ENCODE peak calls at places on chromosomes 12 and 14, in six cellular contexts. One of them, this sample, is unnamed.

GRCh38 chr12:62466596-62467411 is at the start of gene MON2:
- DNase-seq in prostate gland: peak; percentile 85
- DNase-seq in IMR-90: peak; percentile 78
- DNase-seq in lower leg skin: peak; percentile 96
- DNase-seq in spleen: peak; percentile 98
- DNase-seq in tibial artery: peak; percentile 88
- DNase-seq in this sample: peak; percentile 94

GRCh38 chr12:96219700-96220206 is 25.6 kb downstream of the ELK3 start:
- DNase-seq in IMR-90: peak; percentile 98
- DNase-seq in prostate gland: no peak
- DNase-seq in spleen: no peak
- DNase-seq in tibial artery: no peak
- DNase-seq in lower leg skin: no peak
- DNase-seq in this sample: peak; percentile 59

GRCh38 chr12:104695453-104696148 is 238.9 kb downstream of the CHST11 start:
- DNase-seq in IMR-90: peak; percentile 93
- DNase-seq in prostate gland: no peak
- DNase-seq in lower leg skin: no peak
- DNase-seq in tibial artery: peak; percentile 43
- DNase-seq in spleen: no peak
- DNase-seq in this sample: peak; percentile 86

GRCh38 chr12:5244513-5244972 is 187.4 kb upstream of the NTF3 start:
- DNase-seq in tibial artery: no peak
- DNase-seq in IMR-90: no peak
- DNase-seq in spleen: no peak
- DNase-seq in prostate gland: peak; percentile 15
- DNase-seq in lower leg skin: no peak
- DNase-seq in this sample: no peak

GRCh38 chr14:67566908-67567307 is 33.2 kb downstream of the PIGH start:
- DNase-seq in tibial artery: no peak
- DNase-seq in spleen: peak; percentile 33
- DNase-seq in lower leg skin: peak; percentile 83
- DNase-seq in IMR-90: no peak
- DNase-seq in prostate gland: no peak
- DNase-seq in this sample: peak; percentile 24

GRCh38 chr14:80491131-80491530 is 279.8 kb upstream of the DIO2 start:
- DNase-seq in lower leg skin: no peak
- DNase-seq in tibial artery: peak; percentile 63
- DNase-seq in spleen: no peak
- DNase-seq in prostate gland: no peak
- DNase-seq in IMR-90: peak; percentile 65
- DNase-seq in this sample: no peak

GRCh38 chr12:94618995-94619695 is 31.2 kb downstream of the TMCC3 start:
- DNase-seq in spleen: no peak
- DNase-seq in lower leg skin: no peak
- DNase-seq in prostate gland: no peak
- DNase-seq in tibial artery: no peak
- DNase-seq in IMR-90: peak; percentile 93
- DNase-seq in this sample: no peak

GRCh38 chr12:52032431-52032796 is 18.8 kb upstream of the NR4A1 start:
- DNase-seq in spleen: no peak
- DNase-seq in tibial artery: peak; percentile 93
- DNase-seq in IMR-90: peak; percentile 80
- DNase-seq in lower leg skin: peak; percentile 94
- DNase-seq in prostate gland: peak; percentile 93
- DNase-seq in this sample: peak; percentile 81

GRCh38 chr14:49766839-49767238 is 1.1 kb upstream of the KLHDC2 start:
- DNase-seq in lower leg skin: no peak
- DNase-seq in tibial artery: no peak
- DNase-seq in spleen: no peak
- DNase-seq in prostate gland: no peak
- DNase-seq in IMR-90: no peak
- DNase-seq in this sample: no peak

GRCh38 chr12:113684053-113684907 is 212.6 kb upstream of the LHX5 start:
- DNase-seq in lower leg skin: no peak
- DNase-seq in tibial artery: no peak
- DNase-seq in spleen: no peak
- DNase-seq in prostate gland: no peak
- DNase-seq in IMR-90: peak; percentile 33
- DNase-seq in this sample: no peak

GRCh38 chr12:94570161-94570560 is 80.2 kb downstream of the TMCC3 start:
- DNase-seq in lower leg skin: no peak
- DNase-seq in tibial artery: no peak
- DNase-seq in spleen: no peak
- DNase-seq in IMR-90: peak; percentile 28
- DNase-seq in prostate gland: no peak
- DNase-seq in this sample: no peak

GRCh38 chr14:81164167-81164774 is 56.5 kb downstream of the GTF2A1 start:
- DNase-seq in prostate gland: peak; percentile 16
- DNase-seq in spleen: no peak
- DNase-seq in IMR-90: peak; percentile 77
- DNase-seq in lower leg skin: no peak
- DNase-seq in tibial artery: peak; percentile 52
- DNase-seq in this sample: peak; percentile 64

GRCh38 chr14:70186826-70187483 is 1.8 kb downstream of the SLC8A3 start:
- DNase-seq in prostate gland: no peak
- DNase-seq in spleen: no peak
- DNase-seq in lower leg skin: no peak
- DNase-seq in tibial artery: no peak
- DNase-seq in IMR-90: no peak
- DNase-seq in this sample: no peak

GRCh38 chr14:73457050-73457934 is 1.1 kb downstream of the NUMB start:
- DNase-seq in spleen: peak; percentile 88
- DNase-seq in lower leg skin: peak; percentile 93
- DNase-seq in IMR-90: peak; percentile 33
- DNase-seq in prostate gland: peak; percentile 16
- DNase-seq in tibial artery: peak; percentile 49
- DNase-seq in this sample: peak; percentile 82

GRCh38 chr12:52258335-52258901 is 16.0 kb upstream of the KRT86 start:
- DNase-seq in IMR-90: no peak
- DNase-seq in tibial artery: no peak
- DNase-seq in spleen: peak; percentile 72
- DNase-seq in prostate gland: no peak
- DNase-seq in lower leg skin: no peak
- DNase-seq in this sample: peak; percentile 84

GRCh38 chr14:86055512-86055911 is 525.6 kb downstream of the FLRT2 start:
- DNase-seq in spleen: no peak
- DNase-seq in IMR-90: peak; percentile 13
- DNase-seq in tibial artery: no peak
- DNase-seq in lower leg skin: no peak
- DNase-seq in prostate gland: no peak
- DNase-seq in this sample: no peak

GRCh38 chr14:58533417-58533816 is 104.3 kb upstream of the DACT1 start:
- DNase-seq in prostate gland: no peak
- DNase-seq in spleen: no peak
- DNase-seq in lower leg skin: no peak
- DNase-seq in IMR-90: no peak
- DNase-seq in tibial artery: no peak
- DNase-seq in this sample: no peak

GRCh38 chr12:92987846-92988621 is 58.9 kb upstream of the EEA1 start:
- DNase-seq in IMR-90: no peak
- DNase-seq in prostate gland: no peak
- DNase-seq in tibial artery: peak; percentile 48
- DNase-seq in spleen: no peak
- DNase-seq in lower leg skin: no peak
- DNase-seq in this sample: peak; percentile 64

GRCh38 chr14:31613188-31613587 is 52.0 kb downstream of the NUBPL start:
- DNase-seq in prostate gland: no peak
- DNase-seq in spleen: no peak
- DNase-seq in lower leg skin: no peak
- DNase-seq in tibial artery: no peak
- DNase-seq in IMR-90: no peak
- DNase-seq in this sample: no peak

GRCh38 chr12:14774944-14775651 is 28.2 kb downstream of the WBP11 start:
- DNase-seq in IMR-90: peak; percentile 65
- DNase-seq in tibial artery: peak; percentile 40
- DNase-seq in prostate gland: peak; percentile 53
- DNase-seq in spleen: peak; percentile 89
- DNase-seq in lower leg skin: peak; percentile 93
- DNase-seq in this sample: peak; percentile 82

GRCh38 chr12:48818831-48819590 is 715 bp downstream of the CACNB3 start:
- DNase-seq in spleen: no peak
- DNase-seq in IMR-90: no peak
- DNase-seq in lower leg skin: no peak
- DNase-seq in tibial artery: no peak
- DNase-seq in prostate gland: no peak
- DNase-seq in this sample: peak; percentile 83

GRCh38 chr12:130280226-130280625 is 57.5 kb upstream of the PIWIL1 start:
- DNase-seq in tibial artery: no peak
- DNase-seq in spleen: no peak
- DNase-seq in lower leg skin: no peak
- DNase-seq in prostate gland: no peak
- DNase-seq in IMR-90: no peak
- DNase-seq in this sample: no peak

GRCh38 chr14:99035268-99035667 is 236.7 kb downstream of the BCL11B start:
- DNase-seq in IMR-90: no peak
- DNase-seq in prostate gland: no peak
- DNase-seq in lower leg skin: peak; percentile 93
- DNase-seq in spleen: no peak
- DNase-seq in tibial artery: peak; percentile 75
- DNase-seq in this sample: no peak

GRCh38 chr12:67426067-67426466 is 156.9 kb downstream of the CAND1 start:
- DNase-seq in prostate gland: no peak
- DNase-seq in lower leg skin: no peak
- DNase-seq in IMR-90: peak; percentile 80
- DNase-seq in spleen: no peak
- DNase-seq in tibial artery: no peak
- DNase-seq in this sample: no peak

GRCh38 chr12:121600702-121601336 is 20.0 kb upstream of the KDM2B start:
- DNase-seq in lower leg skin: no peak
- DNase-seq in spleen: no peak
- DNase-seq in IMR-90: no peak
- DNase-seq in tibial artery: no peak
- DNase-seq in prostate gland: no peak
- DNase-seq in this sample: no peak

GRCh38 chr12:132154341-132154761 is 10.1 kb downstream of the NOC4L start:
- DNase-seq in tibial artery: no peak
- DNase-seq in lower leg skin: no peak
- DNase-seq in prostate gland: no peak
- DNase-seq in spleen: peak; percentile 59
- DNase-seq in IMR-90: no peak
- DNase-seq in this sample: no peak
- H3K4me3 ChIP-seq in tibial artery: peak overlapping the region; percentile 34
- H3K4me3 ChIP-seq in lower leg skin: no peak overlapping the region
- H3K4me3 ChIP-seq in prostate gland: no peak overlapping the region
- H3K4me3 ChIP-seq in spleen: peak overlapping the region; percentile 48
- H3K4me3 ChIP-seq in IMR-90: no peak overlapping the region
- H3K4me3 ChIP-seq in this sample: no peak overlapping the region

DNA sequence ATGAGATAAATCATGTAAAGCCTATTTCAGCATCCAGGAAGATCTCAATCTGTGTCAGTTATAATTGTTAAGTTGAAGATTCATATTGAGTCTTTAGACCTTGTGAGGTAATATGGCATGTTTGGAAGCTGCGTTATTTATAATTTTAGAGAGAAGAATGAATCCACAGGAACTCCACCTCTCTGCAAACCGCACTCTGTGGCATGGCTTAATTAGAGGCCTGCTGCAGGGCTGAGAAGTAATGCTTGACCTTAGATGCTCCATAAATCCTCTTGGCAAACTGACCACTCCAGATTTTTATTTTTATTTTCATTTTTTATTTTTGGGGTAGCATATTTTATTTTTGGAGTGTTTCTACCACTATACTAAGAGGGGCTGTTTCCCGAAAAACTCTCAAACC is 28.8 kb downstream of the BCAT1 start:
- DNase-seq in prostate gland: no peak
- DNase-seq in lower leg skin: no peak
- DNase-seq in tibial artery: no peak
- DNase-seq in spleen: no peak
- DNase-seq in IMR-90: no peak
- DNase-seq in this sample: no peak
- H3K4me3 ChIP-seq in prostate gland: no peak overlapping the region
- H3K4me3 ChIP-seq in lower leg skin: no peak overlapping the region
- H3K4me3 ChIP-seq in tibial artery: no peak overlapping the region
- H3K4me3 ChIP-seq in spleen: no peak overlapping the region
- H3K4me3 ChIP-seq in IMR-90: no peak overlapping the region
- H3K4me3 ChIP-seq in this sample: no peak overlapping the region

GRCh38 chr14:22555573-22556011 is 33.4 kb downstream of the DAD1 start:
- DNase-seq in IMR-90: peak; percentile 52
- DNase-seq in lower leg skin: no peak
- DNase-seq in spleen: no peak
- DNase-seq in tibial artery: no peak
- DNase-seq in prostate gland: no peak
- DNase-seq in this sample: no peak

GRCh38 chr14:22556990-22557623 is 31.9 kb downstream of the DAD1 start:
- DNase-seq in tibial artery: peak; percentile 68
- DNase-seq in lower leg skin: peak; percentile 96
- DNase-seq in IMR-90: peak; percentile 64
- DNase-seq in prostate gland: peak; percentile 65
- DNase-seq in spleen: peak; percentile 97
- DNase-seq in this sample: peak; percentile 98

GRCh38 chr14:22554706-22555572 is 34.1 kb downstream of the DAD1 start:
- DNase-seq in spleen: no peak
- DNase-seq in prostate gland: no peak
- DNase-seq in tibial artery: no peak
- DNase-seq in lower leg skin: no peak
- DNase-seq in IMR-90: no peak
- DNase-seq in this sample: no peak

GRCh38 chr14:22557846-22558220 is 31.2 kb downstream of the DAD1 start:
- DNase-seq in prostate gland: no peak
- DNase-seq in tibial artery: no peak
- DNase-seq in lower leg skin: no peak
- DNase-seq in spleen: no peak
- DNase-seq in IMR-90: no peak
- DNase-seq in this sample: no peak

GRCh38 chr14:22556021-22556989 is 32.7 kb downstream of the DAD1 start:
- DNase-seq in lower leg skin: peak; percentile 94
- DNase-seq in spleen: peak; percentile 97
- DNase-seq in tibial artery: no peak
- DNase-seq in prostate gland: peak; percentile 19
- DNase-seq in IMR-90: peak; percentile 89
- DNase-seq in this sample: peak; percentile 79
- H3K4me3 ChIP-seq in lower leg skin: no peak overlapping the region
- H3K4me3 ChIP-seq in spleen: peak overlapping the region; percentile 66
- H3K4me3 ChIP-seq in tibial artery: peak overlapping the region; percentile 55
- H3K4me3 ChIP-seq in prostate gland: no peak overlapping the region
- H3K4me3 ChIP-seq in IMR-90: no peak overlapping the region
- H3K4me3 ChIP-seq in this sample: no peak overlapping the region

GRCh38 chr14:101563654-101564443 is 2.6 kb downstream of the DIO3 start:
- DNase-seq in tibial artery: no peak
- DNase-seq in IMR-90: no peak
- DNase-seq in prostate gland: no peak
- DNase-seq in lower leg skin: no peak
- DNase-seq in spleen: peak; percentile 58
- DNase-seq in this sample: no peak

GRCh38 chr14:101562659-101563351 is 1.5 kb downstream of the DIO3 start:
- DNase-seq in tibial artery: no peak
- DNase-seq in lower leg skin: no peak
- DNase-seq in spleen: peak; percentile 71
- DNase-seq in IMR-90: no peak
- DNase-seq in prostate gland: no peak
- DNase-seq in this sample: no peak

GRCh38 chr14:101561897-101562490 is 699 bp downstream of the DIO3 start:
- DNase-seq in spleen: no peak
- DNase-seq in lower leg skin: no peak
- DNase-seq in IMR-90: no peak
- DNase-seq in prostate gland: no peak
- DNase-seq in tibial artery: no peak
- DNase-seq in this sample: no peak

GRCh38 chr14:101564444-101564776 is 3.1 kb downstream of the DIO3 start:
- DNase-seq in prostate gland: no peak
- DNase-seq in lower leg skin: no peak
- DNase-seq in spleen: no peak
- DNase-seq in tibial artery: no peak
- DNase-seq in IMR-90: no peak
- DNase-seq in this sample: no peak

GRCh38 chr14:101563352-101563653 is 2.0 kb downstream of the DIO3 start:
- DNase-seq in IMR-90: no peak
- DNase-seq in spleen: peak; percentile 37
- DNase-seq in tibial artery: no peak
- DNase-seq in lower leg skin: no peak
- DNase-seq in prostate gland: no peak
- DNase-seq in this sample: no peak
- H3K4me3 ChIP-seq in IMR-90: no peak overlapping the region
- H3K4me3 ChIP-seq in spleen: peak overlapping the region; percentile 42
- H3K4me3 ChIP-seq in tibial artery: no peak overlapping the region
- H3K4me3 ChIP-seq in lower leg skin: no peak overlapping the region
- H3K4me3 ChIP-seq in prostate gland: no peak overlapping the region
- H3K4me3 ChIP-seq in this sample: no peak overlapping the region